ENCODE peak calls at places on chromosome 6, in nine cellular contexts. I is stomach, P is HepG2, N is transverse colon, C is GM23338, W is sigmoid colon, K is vagina, Q is SK-N-SH, Y is K562. A is an unnamed sample.

GRCh38 chr6:135578976-135579375 is 81.4 kb upstream of the AHI1 start:
- DNase-seq in I (no peak), P (no peak), N (no peak), C (no peak), W (no peak), K (no peak), Q (no peak), Y (no peak), A (no peak)

GRCh38 chr6:28673800-28674671 is 148.4 kb downstream of the GPX5 start:
- DNase-seq in I (no peak), P (peak; percentile 75), N (no peak), C (peak; percentile 84), W (no peak), K (no peak), Q (peak; percentile 75), Y (no peak), A (no peak)

GRCh38 chr6:16741112-16742016 is 19.9 kb downstream of the ATXN1 start:
- DNase-seq in I (no peak), P (no peak), N (no peak), C (no peak), W (no peak), K (no peak), Q (no peak), Y (no peak), A (no peak)

GRCh38 chr6:42963855-42964605 is 3.5 kb downstream of the GNMT start:
- DNase-seq in I (no peak), P (peak; percentile 76), N (peak; percentile 27), C (peak; percentile 96), W (no peak), K (no peak), Q (peak; percentile 75), Y (peak; percentile 75), A (no peak)

GRCh38 chr6:8027965-8028651 is 36.1 kb downstream of the BLOC1S5 start:
- DNase-seq in I (no peak), P (no peak), N (no peak), C (no peak), W (no peak), K (no peak), Q (no peak), Y (no peak), A (no peak)

GRCh38 chr6:170101281-170102035 is 189.4 kb downstream of the DLL1 start:
- DNase-seq in I (peak; percentile 17), P (no peak), N (peak; percentile 2), C (no peak), W (peak; percentile 25), K (peak; percentile 75), Q (no peak), Y (no peak), A (no peak)

GRCh38 chr6:46772038-46772437 is 21.2 kb upstream of the MEP1A start:
- DNase-seq in I (no peak), P (no peak), N (no peak), C (no peak), W (no peak), K (no peak), Q (no peak), Y (no peak), A (no peak)

GRCh38 chr6:107114872-107115694 is at the start of gene BEND3:
- DNase-seq in I (peak; percentile 32), P (no peak), N (peak; percentile 38), C (peak; percentile 69), W (peak; percentile 63), K (no peak), Q (peak; percentile 86), Y (peak; percentile 82), A (peak; percentile 9)

GRCh38 chr6:27183082-27183832 is 64.2 kb upstream of the PRSS16 start:
- DNase-seq in I (no peak), P (no peak), N (no peak), C (peak; percentile 75), W (no peak), K (no peak), Q (no peak), Y (no peak), A (no peak)

GRCh38 chr6:42260424-42260888 is 42.8 kb upstream of the MRPS10 start:
- DNase-seq in I (no peak), P (peak; percentile 44), N (no peak), C (peak; percentile 54), W (peak; percentile 70), K (no peak), Q (no peak), Y (peak; percentile 79), A (no peak)

GRCh38 chr6:165999279-165999678 is 168.4 kb downstream of the TBXT start:
- DNase-seq in I (no peak), P (no peak), N (no peak), C (no peak), W (no peak), K (no peak), Q (no peak), Y (no peak), A (no peak)

GRCh38 chr6:25138697-25139051 is 140.5 kb upstream of the CARMIL1 start:
- DNase-seq in I (no peak), P (no peak), N (no peak), C (no peak), W (no peak), K (no peak), Q (no peak), Y (no peak), A (no peak)

GRCh38 chr6:132401120-132401940 is at the start of gene MOXD1:
- DNase-seq in I (peak; percentile 60), P (no peak), N (peak; percentile 55), C (peak; percentile 78), W (peak; percentile 77), K (no peak), Q (peak; percentile 65), Y (peak; percentile 15), A (no peak)

GRCh38 chr6:132404330-132404729 is 3.1 kb upstream of the MOXD1 start:
- DNase-seq in I (no peak), P (no peak), N (no peak), C (no peak), W (no peak), K (no peak), Q (no peak), Y (no peak), A (no peak)

GRCh38 chr6:132401941-132402275 is 633 bp upstream of the MOXD1 start:
- DNase-seq in I (no peak), P (no peak), N (no peak), C (peak; percentile 51), W (no peak), K (no peak), Q (no peak), Y (no peak), A (no peak)

GRCh38 chr6:132405143-132405915 is 4.1 kb upstream of the MOXD1 start:
- DNase-seq in I (no peak), P (no peak), N (no peak), C (no peak), W (no peak), K (no peak), Q (no peak), Y (no peak), A (no peak)

GRCh38 chr6:132404736-132405135 is 3.5 kb upstream of the MOXD1 start:
- DNase-seq in I (no peak), P (no peak), N (no peak), C (peak; percentile 38), W (no peak), K (no peak), Q (no peak), Y (no peak), A (no peak)
- H3K4me3 ChIP-seq in I (no peak overlapping the region), P (no peak overlapping the region), N (no peak overlapping the region), C (no peak overlapping the region), W (no peak overlapping the region), K (no peak overlapping the region), Q (no peak overlapping the region), Y (no peak overlapping the region), A (no peak overlapping the region)

GRCh38 chr6:3751019-3751729 is at the start of gene PXDC1:
- DNase-seq in I (no peak), P (no peak), N (no peak), C (peak; percentile 61), W (no peak), K (no peak), Q (no peak), Y (no peak), A (no peak)
- TF ChIP-seq POLR2AphosphoS5 in I (no peak), P (no peak), N (no peak), C (no peak), W (no peak), K (no peak), Q (peak; percentile 4), Y (no peak), A (no peak)

DNA sequence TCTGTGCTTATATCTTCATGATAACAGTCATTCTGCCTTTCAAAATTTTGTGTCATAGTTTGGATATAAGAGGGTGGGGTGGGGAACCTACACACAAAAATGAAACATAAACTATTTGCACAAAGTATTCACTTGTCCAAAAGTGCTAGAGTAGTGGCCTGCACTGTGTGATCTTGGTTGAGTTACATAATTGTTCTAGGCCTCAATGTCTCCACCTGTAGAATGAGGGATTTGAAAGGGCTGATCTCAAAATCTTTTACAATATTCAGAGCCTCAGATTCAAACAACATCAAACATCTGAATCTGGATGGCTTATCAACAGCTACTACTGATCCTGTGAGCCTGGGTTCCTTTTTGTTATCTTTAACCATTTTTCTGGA is 64.3 kb upstream of the TMEM30A start:
- DNase-seq in I (no peak), P (no peak), N (no peak), C (no peak), W (no peak), K (no peak), Q (no peak), Y (no peak), A (no peak)
- H3K4me3 ChIP-seq in I (peak overlapping the region; percentile 34), P (no peak overlapping the region), N (peak overlapping the region; percentile 26), C (peak overlapping the region; percentile 58), W (peak overlapping the region; percentile 35), K (peak overlapping the region; percentile 39), Q (peak overlapping the region; percentile 45), Y (no peak overlapping the region), A (no peak overlapping the region)

GRCh38 chr6:33073431-33073871 is at the start of gene HLA-DPA1:
- DNase-seq in I (peak; percentile 63), P (no peak), N (peak; percentile 64), C (peak; percentile 71), W (no peak), K (no peak), Q (peak; percentile 38), Y (no peak), A (no peak)
- TF ChIP-seq POLR2AphosphoS5 in I (no peak), P (no peak), N (peak; percentile 70), C (no peak), W (peak; percentile 70), K (peak; percentile 21), Q (no peak), Y (no peak), A (peak; percentile 52)

GRCh38 chr6:37289931-37290330 is 32.0 kb upstream of the TMEM217 start:
- DNase-seq in I (no peak), P (no peak), N (no peak), C (no peak), W (no peak), K (no peak), Q (no peak), Y (no peak), A (no peak)
- H3K4me3 ChIP-seq in I (no peak overlapping the region), P (no peak overlapping the region), N (no peak overlapping the region), C (no peak overlapping the region), W (no peak overlapping the region), K (no peak overlapping the region), Q (no peak overlapping the region), Y (no peak overlapping the region), A (no peak overlapping the region)

DNA sequence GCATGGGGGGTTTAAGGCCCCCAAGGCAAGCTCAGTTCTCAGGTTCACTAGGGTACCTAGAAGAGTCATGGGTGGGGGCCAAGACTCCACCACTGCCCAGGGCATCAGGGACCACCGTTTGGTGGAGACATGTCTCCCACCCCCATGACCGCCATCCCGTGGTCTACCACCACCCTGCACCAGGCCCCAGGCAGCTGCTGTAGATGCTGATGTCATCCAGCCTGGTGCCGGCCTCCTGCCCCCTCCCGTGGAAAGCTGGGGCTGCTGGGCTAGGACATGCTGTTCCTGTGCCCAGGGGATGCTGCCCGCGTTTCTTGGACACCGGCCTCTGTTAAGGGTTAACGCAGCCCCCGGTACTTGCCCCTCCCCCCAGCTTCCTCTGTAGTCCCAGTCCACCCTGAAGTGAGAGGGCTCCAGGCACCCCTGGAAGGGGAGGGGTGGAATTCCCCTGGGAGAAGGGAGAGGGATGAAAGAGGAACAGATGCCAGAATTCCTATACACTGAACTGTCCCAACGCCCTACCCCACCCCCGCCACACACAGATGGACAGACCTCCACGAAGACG is 587 bp downstream of the IP6K3 start:
- DNase-seq in I (no peak), P (no peak), N (peak; percentile 58), C (peak; percentile 42), W (peak; percentile 96), K (no peak), Q (peak; percentile 63), Y (peak; percentile 36), A (no peak)
- TF ChIP-seq POLR2AphosphoS5 in I (no peak), P (no peak), N (peak; percentile 36), C (no peak), W (peak; percentile 76), K (no peak), Q (no peak), Y (no peak), A (no peak)